ENCODE peak calls at places on chromosomes 3 and 15, in five cellular contexts. S, C, Z, V and Y are unnamed samples.

GRCh38 chr3:29384640-29385039 is 103.8 kb downstream of the RBMS3 start:
- DNase-seq in Z (no peak), V (peak; percentile 34), S (no peak), C (no peak), Y (no peak)

GRCh38 chr15:37397266-37398022 is 297.1 kb upstream of the MEIS2 start:
- DNase-seq in V (peak; percentile 51), S (no peak), Z (no peak), C (no peak), Y (no peak)

GRCh38 chr3:181896605-181897004 is 184.9 kb downstream of the SOX2 start:
- DNase-seq in Z (no peak), V (no peak), C (no peak), S (no peak), Y (no peak)

GRCh38 chr3:185658504-185658912 is 72.4 kb downstream of the SENP2 start:
- DNase-seq in V (no peak), C (no peak), S (peak; percentile 14), Z (no peak), Y (no peak)

GRCh38 chr15:97504031-97504430 is 456.5 kb upstream of the ARRDC4 start:
- DNase-seq in C (no peak), V (no peak), Z (peak; percentile 83), S (no peak), Y (no peak)

GRCh38 chr15:51366911-51367310 is 25.5 kb downstream of the GLDN start:
- DNase-seq in Z (no peak), C (no peak), S (no peak), V (no peak), Y (no peak)

GRCh38 chr15:32979710-32980109 is 214.8 kb downstream of the FMN1 start:
- DNase-seq in Z (no peak), S (no peak), C (no peak), V (no peak), Y (no peak)

GRCh38 chr15:25247418-25248030 is 191.3 kb downstream of the UBE3A start:
- DNase-seq in C (no peak), V (no peak), S (no peak), Z (no peak), Y (no peak)

GRCh38 chr3:127629462-127630403 is 748 bp downstream of the PODXL2 start:
- DNase-seq in C (no peak), Z (peak; percentile 61), S (no peak), V (peak; percentile 54), Y (no peak)

GRCh38 chr3:16334909-16335308 is 69.9 kb downstream of the OXNAD1 start:
- DNase-seq in V (no peak), Z (no peak), S (no peak), C (no peak), Y (no peak)

GRCh38 chr3:193997228-193998192 is 138.4 kb upstream of the HES1 start:
- DNase-seq in S (no peak), V (no peak), Z (no peak), C (no peak), Y (no peak)

GRCh38 chr3:126003447-126004190 is 34.6 kb downstream of the ROPN1B start:
- DNase-seq in S (no peak), V (no peak), Z (no peak), C (no peak), Y (no peak)

GRCh38 chr15:92011611-92012367 is 158.3 kb downstream of the SLCO3A1 start:
- DNase-seq in V (no peak), Z (no peak), S (no peak), C (no peak), Y (no peak)
- TF ChIP-seq REST in V (no peak), Z (no peak), S (no peak), C (no peak), Y (no peak)

DNA sequence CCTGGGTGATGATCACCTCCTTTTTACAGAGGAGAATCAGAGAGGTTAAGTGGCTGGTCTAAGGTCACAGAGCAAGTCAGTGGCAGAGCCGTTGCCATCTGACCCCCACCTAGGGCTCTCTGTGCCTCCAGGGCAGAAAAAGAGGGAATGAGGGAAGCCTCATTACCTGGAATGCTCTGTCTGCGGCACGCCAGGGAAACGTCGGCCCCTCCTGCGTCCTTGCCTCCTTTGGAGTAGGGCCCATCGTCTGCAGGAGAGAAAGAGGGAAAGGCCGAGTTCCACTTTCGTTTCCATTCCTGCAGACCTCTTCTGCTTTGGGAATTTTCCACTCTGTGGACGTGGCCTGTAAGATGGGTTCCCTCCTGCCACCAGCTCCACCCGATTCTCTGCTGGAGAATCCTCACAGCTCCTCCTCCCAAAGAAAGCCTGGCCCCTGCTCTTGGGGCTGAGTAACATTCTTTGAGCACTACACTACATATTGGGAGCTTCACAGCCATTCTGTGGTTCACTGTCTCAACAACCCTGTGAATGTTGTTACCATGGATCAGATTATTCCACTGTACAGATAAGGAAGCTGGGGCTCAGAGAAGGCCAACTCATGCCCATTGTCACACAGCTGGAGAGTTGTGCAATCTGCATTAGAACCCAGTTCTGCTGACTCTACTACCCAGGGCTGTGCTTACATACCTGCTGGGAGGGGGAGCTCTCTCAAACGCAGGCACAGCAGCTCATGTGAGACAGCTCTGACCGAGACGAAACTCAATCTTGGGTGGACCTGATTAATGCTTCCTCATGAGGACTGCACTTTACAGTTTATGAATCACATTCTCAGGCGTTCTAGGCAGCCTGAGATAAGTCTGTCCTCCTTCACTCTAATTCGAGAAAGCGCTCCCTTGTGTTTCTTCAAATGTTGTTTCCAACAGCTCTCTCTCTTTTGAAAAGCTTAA is 14.2 kb downstream of the GRIP2 start:
- DNase-seq in V (no peak), C (no peak), S (no peak), Z (peak; percentile 12), Y (no peak)
- TF ChIP-seq GABPA in V (no peak), C (no peak), S (no peak), Z (no peak), Y (no peak)

DNA sequence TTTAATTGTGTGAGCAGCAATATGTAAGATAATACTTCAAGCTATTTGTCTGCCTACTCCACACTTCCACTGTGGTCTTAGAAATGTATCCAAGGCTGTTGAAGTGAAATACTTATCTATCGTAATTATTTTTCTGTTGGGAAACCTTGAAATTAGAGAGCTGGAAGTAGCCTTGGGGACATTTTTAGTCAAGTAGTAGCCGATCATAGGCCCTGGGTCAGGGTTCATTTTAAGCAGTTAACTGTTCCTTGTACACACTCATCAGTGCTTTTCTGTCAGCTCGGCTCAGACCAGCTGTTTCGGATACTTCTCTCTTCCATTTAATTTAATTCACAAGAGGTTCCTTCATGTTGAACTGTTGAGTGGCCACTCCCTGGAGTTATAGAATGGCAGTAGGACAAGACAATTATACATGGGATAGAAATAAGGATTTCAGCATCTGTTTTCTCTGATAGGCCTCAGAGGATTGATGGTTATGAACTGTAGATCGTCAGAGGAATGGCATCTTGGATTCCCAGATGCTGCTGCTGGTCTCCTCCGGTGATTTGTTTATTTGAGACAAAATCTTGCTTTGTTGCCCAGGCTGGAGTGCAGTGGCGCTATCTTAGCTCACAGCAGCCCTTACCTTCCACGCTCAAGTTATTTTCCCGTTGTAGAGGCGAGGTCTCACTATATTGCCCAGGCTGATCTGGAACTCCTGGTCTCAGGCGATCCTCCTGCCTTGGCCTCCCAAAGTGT is 17.2 kb downstream of the USP3 start:
- DNase-seq in C (no peak), S (no peak), Z (no peak), V (no peak), Y (no peak)
- TF ChIP-seq REST in C (no peak), S (no peak), Z (no peak), V (no peak), Y (no peak)

GRCh38 chr3:176293277-176293676 is 904.0 kb downstream of the TBL1XR1 start:
- DNase-seq in Z (no peak), C (no peak), V (no peak), S (no peak), Y (no peak)
- TF ChIP-seq GABPA in Z (no peak), C (no peak), V (no peak), S (no peak), Y (no peak)

GRCh38 chr3:178260887-178261286 is 275.3 kb upstream of the KCNMB2 start:
- DNase-seq in S (no peak), C (peak; percentile 24), Z (no peak), V (peak; percentile 2), Y (no peak)

GRCh38 chr3:178267158-178267838 is 268.9 kb upstream of the KCNMB2 start:
- DNase-seq in S (no peak), V (no peak), Z (no peak), C (no peak), Y (no peak)

GRCh38 chr3:178258121-178258520 is 278.1 kb upstream of the KCNMB2 start:
- DNase-seq in C (no peak), S (no peak), Z (no peak), V (no peak), Y (no peak)

GRCh38 chr3:178259703-178260102 is 276.5 kb upstream of the KCNMB2 start:
- DNase-seq in S (no peak), C (no peak), V (no peak), Z (no peak), Y (no peak)

DNA sequence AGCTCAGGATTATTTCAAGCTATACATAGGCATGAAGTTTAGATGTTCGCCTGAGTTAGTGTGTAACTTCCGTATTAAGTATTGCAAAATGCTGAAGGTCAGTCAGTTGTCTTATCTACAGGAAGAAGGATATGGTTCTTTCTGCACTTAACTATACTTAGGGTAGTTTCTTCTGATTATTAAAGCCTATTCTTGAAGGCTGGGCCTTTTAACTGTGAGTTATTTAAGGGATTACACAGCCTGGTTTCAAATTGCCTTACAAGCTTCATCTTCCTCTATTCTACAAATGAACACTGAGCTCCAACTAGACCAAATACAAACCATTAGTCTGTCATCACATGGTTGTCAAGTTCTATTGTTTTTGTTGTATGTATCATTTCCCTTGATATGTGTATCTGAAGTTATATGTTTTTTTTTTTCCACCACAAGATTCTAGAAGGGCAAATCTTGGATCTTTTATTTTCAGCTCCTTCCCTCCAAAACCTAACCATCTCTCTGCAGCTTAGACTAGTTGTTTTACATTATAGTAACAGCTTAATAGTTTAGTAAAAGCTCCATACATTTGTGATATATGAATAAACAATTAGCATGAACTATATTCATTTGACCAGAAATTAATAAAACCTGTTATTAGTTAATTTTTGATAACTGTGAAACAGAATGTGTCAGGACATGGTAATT is 272.9 kb upstream of the KCNMB2 start:
- DNase-seq in Z (peak; percentile 1), C (no peak), V (no peak), S (no peak), Y (no peak)
- TF ChIP-seq REST in Z (no peak), C (no peak), V (no peak), S (no peak), Y (no peak)

GRCh38 chr3:12237912-12238650 is 50.8 kb upstream of the PPARG start:
- DNase-seq in Z (no peak), C (no peak), S (no peak), V (no peak), Y (no peak)
- TF ChIP-seq GABPA in Z (no peak), C (no peak), S (no peak), V (no peak), Y (no peak)

GRCh38 chr3:5314897-5315296 is 127.4 kb downstream of the EDEM1 start:
- DNase-seq in V (no peak), S (no peak), C (no peak), Z (no peak), Y (no peak)

GRCh38 chr3:5312278-5312677 is 124.8 kb downstream of the EDEM1 start:
- DNase-seq in Z (no peak), V (no peak), S (no peak), C (no peak), Y (no peak)

GRCh38 chr3:5321941-5322340 is 134.4 kb downstream of the EDEM1 start:
- DNase-seq in C (no peak), Z (no peak), S (no peak), V (no peak), Y (no peak)

DNA sequence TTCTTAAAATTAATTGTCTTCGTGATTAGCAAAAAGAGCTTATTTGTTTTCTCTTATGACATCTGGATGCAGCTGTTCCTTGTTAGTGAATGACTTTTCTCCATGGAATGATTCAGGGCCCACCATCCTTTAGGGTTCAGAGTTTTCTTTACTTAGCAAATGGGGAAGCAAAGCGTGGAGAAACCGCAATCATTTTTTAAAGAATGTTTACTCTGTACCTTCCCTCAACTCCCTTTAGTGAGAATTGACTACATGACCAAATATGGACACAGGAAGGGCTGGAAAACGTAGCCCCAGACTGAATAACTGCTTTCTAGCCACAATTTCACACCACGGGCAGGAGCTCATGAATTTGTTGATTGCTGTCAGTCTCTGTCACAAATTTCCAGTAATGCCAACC is 130.1 kb downstream of the EDEM1 start:
- DNase-seq in S (peak; percentile 50), V (no peak), Z (no peak), C (no peak), Y (no peak)
- TF ChIP-seq REST in S (no peak), V (no peak), Z (no peak), C (no peak), Y (no peak)